ENCODE peak calls at places on chromosomes 4 and X, in eight cellular contexts. L, C, B, F, D, V, Y and S are unnamed samples.

GRCh38 chr4:81493895-81494490 is 22.3 kb upstream of the RASGEF1B start:
- DNase-seq in L (no peak), C (no peak), B (no peak), F (peak; percentile 62), D (no peak), V (no peak), Y (no peak), S (no peak)

GRCh38 chr4:90474484-90474883 is 347.3 kb downstream of the CCSER1 start:
- DNase-seq in L (no peak), C (no peak), B (no peak), F (no peak), D (no peak), V (no peak), Y (no peak), S (no peak)

GRCh38 chrX:38694394-38694793 is 106.9 kb upstream of the MID1IP1 start:
- DNase-seq in L (no peak), C (no peak), B (no peak), F (no peak), D (no peak), V (no peak), Y (no peak), S (peak; percentile 51)

GRCh38 chr4:3010998-3011397 is 47.6 kb downstream of the GRK4 start:
- DNase-seq in L (no peak), C (no peak), B (peak; percentile 50), F (no peak), D (no peak), V (peak; percentile 39), Y (no peak), S (peak; percentile 75)

GRCh38 chrX:119984652-119985051 is 41.1 kb upstream of the NKAP start:
- DNase-seq in L (no peak), C (no peak), B (no peak), F (no peak), D (no peak), V (no peak), Y (no peak), S (no peak)

GRCh38 chr4:149523039-149523438 is 292.6 kb downstream of the IQCM start:
- DNase-seq in L (no peak), C (no peak), B (no peak), F (no peak), D (no peak), V (no peak), Y (no peak), S (no peak)

GRCh38 chrX:102978594-102978993 is 41.5 kb downstream of the RAB40AL start:
- DNase-seq in L (no peak), C (no peak), B (no peak), F (no peak), D (no peak), V (no peak), Y (no peak), S (no peak)

GRCh38 chr4:181597766-181598165 is 645.4 kb upstream of the TENM3 start:
- DNase-seq in L (no peak), C (no peak), B (no peak), F (no peak), D (no peak), V (no peak), Y (no peak), S (peak; percentile 50)

GRCh38 chrX:15758140-15758539 is 20.1 kb downstream of the CA5B start:
- DNase-seq in L (no peak), C (no peak), B (no peak), F (no peak), D (no peak), V (no peak), Y (no peak), S (no peak)

GRCh38 chr4:6193399-6193798 is 7.0 kb downstream of the JAKMIP1 start:
- DNase-seq in L (no peak), C (peak; percentile 60), B (no peak), F (no peak), D (no peak), V (no peak), Y (no peak), S (no peak)
- TF ChIP-seq CTCF in L (no peak), C (no peak), B (no peak), F (no peak), D (no peak), V (no peak), Y (no peak), S (no peak)

GRCh38 chr4:13928214-13928613 is 300.7 kb upstream of the BOD1L1 start:
- DNase-seq in L (no peak), C (no peak), B (no peak), F (no peak), D (no peak), V (no peak), Y (no peak), S (no peak)

GRCh38 chr4:13938299-13938698 is 310.8 kb upstream of the BOD1L1 start:
- DNase-seq in L (no peak), C (no peak), B (no peak), F (no peak), D (no peak), V (no peak), Y (peak; percentile 24), S (no peak)

GRCh38 chr4:13930155-13930554 is 302.6 kb upstream of the BOD1L1 start:
- DNase-seq in L (no peak), C (no peak), B (no peak), F (no peak), D (no peak), V (no peak), Y (no peak), S (no peak)

DNA sequence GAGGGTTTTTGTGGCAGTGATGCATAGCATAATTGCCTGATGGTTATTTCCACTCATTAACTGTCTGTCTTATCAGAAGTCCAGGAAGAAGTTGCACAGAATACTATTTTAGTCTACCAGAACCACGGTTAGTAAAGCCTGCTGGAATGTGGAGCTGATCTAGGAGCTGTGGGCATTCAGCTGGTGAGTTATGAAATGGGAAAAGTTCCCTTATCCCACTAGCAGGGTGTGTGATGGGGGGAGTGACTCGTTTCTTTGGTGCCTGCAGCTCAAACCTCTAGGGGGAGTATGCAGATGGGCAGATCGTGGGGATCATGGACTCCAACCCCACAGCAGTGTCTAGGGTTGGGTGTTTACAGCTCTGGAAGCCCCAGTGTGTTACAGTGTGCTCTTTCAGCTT is 305.6 kb upstream of the BOD1L1 start:
- DNase-seq in L (no peak), C (no peak), B (no peak), F (no peak), D (no peak), V (peak; percentile 43), Y (peak; percentile 16), S (no peak)
- TF ChIP-seq CTCF in L (no peak), C (no peak), B (no peak), F (no peak), D (no peak), V (peak; percentile 12), Y (no peak), S (no peak)

DNA sequence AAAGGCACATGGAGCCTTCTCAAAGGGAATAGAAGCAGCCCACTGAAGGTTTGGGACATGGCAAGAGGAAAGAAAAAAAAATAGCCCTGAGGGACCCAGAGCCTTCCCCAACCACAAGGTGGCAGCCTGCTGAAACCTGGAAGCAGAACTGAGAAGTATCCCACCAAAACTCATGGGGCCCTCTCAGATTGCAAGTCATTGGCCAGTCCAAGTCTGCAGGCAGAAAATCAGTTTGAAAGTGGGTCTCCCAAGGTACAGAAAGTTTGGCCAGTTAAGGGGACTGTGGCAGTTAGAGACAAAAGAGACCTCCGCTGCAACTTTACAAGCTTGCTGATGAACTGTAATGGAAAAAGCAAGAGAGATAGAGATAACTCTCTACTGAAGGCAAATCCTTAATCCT is 155.8 kb downstream of the ANTXR2 start:
- DNase-seq in L (no peak), C (no peak), B (no peak), F (peak; percentile 47), D (no peak), V (peak; percentile 75), Y (peak; percentile 73), S (peak; percentile 53)
- TF ChIP-seq CTCF in L (peak; percentile 55), C (peak; percentile 11), B (peak; percentile 65), F (peak; percentile 71), D (peak; percentile 77), V (peak; percentile 86), Y (peak; percentile 65), S (peak; percentile 56)

GRCh38 chr4:87392183-87392582 is 1.2 kb upstream of the HSD17B11 start:
- DNase-seq in L (no peak), C (no peak), B (no peak), F (no peak), D (no peak), V (no peak), Y (no peak), S (no peak)

GRCh38 chr4:87387237-87387636 is 3.8 kb downstream of the HSD17B11 start:
- DNase-seq in L (no peak), C (no peak), B (no peak), F (no peak), D (no peak), V (no peak), Y (no peak), S (no peak)

GRCh38 chr4:87391783-87392054 is 731 bp upstream of the HSD17B11 start:
- DNase-seq in L (no peak), C (no peak), B (no peak), F (no peak), D (no peak), V (no peak), Y (no peak), S (no peak)

DNA sequence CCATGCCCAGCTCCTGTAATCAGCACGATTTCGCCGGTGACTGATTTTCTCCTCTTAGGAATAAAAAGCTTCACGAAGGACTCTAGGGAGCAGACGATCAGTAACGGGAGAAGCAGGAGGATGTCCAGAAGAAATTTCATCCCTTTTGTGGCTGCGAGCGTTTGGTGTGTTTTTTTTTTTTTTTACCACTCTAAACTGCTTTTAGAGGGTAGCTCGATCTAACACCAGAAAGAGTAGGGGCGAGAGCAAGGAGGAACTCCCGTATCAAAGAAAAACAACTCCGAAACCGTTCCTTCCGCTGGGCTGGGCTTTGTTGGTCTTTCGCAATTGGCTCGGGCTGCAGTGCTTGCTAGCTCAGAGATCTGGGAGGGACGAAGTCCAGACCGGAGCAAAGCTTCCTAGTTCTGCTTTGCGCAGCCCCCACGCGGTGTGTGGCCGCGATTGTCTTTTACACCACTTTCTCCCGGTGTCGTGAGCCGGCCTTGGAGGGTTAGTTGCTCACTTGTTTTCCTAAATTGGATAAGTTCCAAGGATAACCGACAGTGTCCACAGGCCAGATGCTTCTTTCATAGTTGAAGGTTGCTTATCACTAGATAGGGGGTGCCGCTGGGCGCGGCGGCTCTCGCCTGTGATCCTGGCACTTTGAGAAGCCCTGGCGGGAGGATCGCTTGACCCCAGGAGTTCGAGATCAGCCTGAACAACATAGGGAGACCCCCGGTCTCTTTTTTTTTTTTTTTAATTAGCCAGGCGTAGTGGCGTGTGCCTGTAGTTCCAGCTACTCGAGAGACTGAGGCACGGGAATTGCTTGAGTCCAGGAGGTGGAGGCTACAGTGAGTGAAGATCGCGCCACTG is at the start of gene HSD17B11:
- DNase-seq in L (peak; percentile 59), C (peak; percentile 96), B (peak; percentile 66), F (peak; percentile 88), D (no peak), V (peak; percentile 97), Y (peak; percentile 80), S (peak; percentile 92)
- TF ChIP-seq CTCF in L (no peak), C (no peak), B (peak; percentile 34), F (no peak), D (peak; percentile 64), V (peak; percentile 10), Y (no peak), S (no peak)

GRCh38 chr4:154399259-154399974 is 92.2 kb downstream of the DCHS2 start:
- DNase-seq in L (no peak), C (no peak), B (no peak), F (peak; percentile 11), D (no peak), V (peak; percentile 12), Y (no peak), S (peak; percentile 54)
- TF ChIP-seq CTCF in L (peak; percentile 40), C (no peak), B (peak; percentile 59), F (no peak), D (peak; percentile 69), V (peak; percentile 7), Y (no peak), S (peak; percentile 46)

GRCh38 chr4:164716901-164717300 is 37.0 kb upstream of the SMIM31 start:
- DNase-seq in L (no peak), C (no peak), B (no peak), F (no peak), D (no peak), V (no peak), Y (peak; percentile 26), S (peak; percentile 26)
- TF ChIP-seq CTCF in L (peak; percentile 24), C (no peak), B (peak; percentile 23), F (no peak), D (peak; percentile 29), V (no peak), Y (peak; percentile 26), S (peak; percentile 17)